ENCODE peak calls at places on chromosome 1, in six cellular contexts. W is ovary, D is heart left ventricle, G is mammary epithelial cell, V is iPS DF 6.9, Q is left ventricle myocardium inferior. Z is an unnamed sample. For H3K4me1 and H3K36me3, the result is how much of the 10 kb centered on the place peaks cover.

GRCh38 chr1:62799688-62800087 is 15.8 kb downstream of the ATG4C start:
- DNase-seq in W (no peak), D (no peak), G (no peak), V (no peak), Q (no peak), Z (no peak)

GRCh38 chr1:3558036-3558726 is 53.1 kb downstream of the MEGF6 start:
- DNase-seq in W (no peak), D (no peak), G (no peak), V (no peak), Q (no peak), Z (no peak)

GRCh38 chr1:212431656-212432055 is 1.1 kb upstream of the NENF start:
- DNase-seq in W (no peak), D (no peak), G (no peak), V (no peak), Q (no peak), Z (no peak)

GRCh38 chr1:6108937-6109636 is 63.4 kb downstream of the KCNAB2 start:
- DNase-seq in W (peak), D (no peak), G (peak), V (no peak), Q (no peak), Z (peak)

GRCh38 chr1:29875557-29876028 is 639.3 kb downstream of the PTPRU start:
- DNase-seq in W (no peak), D (peak), G (peak), V (no peak), Q (no peak), Z (no peak)

GRCh38 chr1:32701951-32702598 is 495 bp downstream of the SYNC start:
- DNase-seq in W (peak), D (peak), G (no peak), V (no peak), Q (peak), Z (peak)

GRCh38 chr1:6961289-6961688 is 176.0 kb downstream of the CAMTA1 start:
- DNase-seq in W (no peak), D (no peak), G (no peak), V (no peak), Q (no peak), Z (no peak)

GRCh38 chr1:207024202-207025143 is 8.1 kb downstream of the C1orf116 start:
- DNase-seq in W (no peak), D (peak), G (no peak), V (no peak), Q (no peak), Z (no peak)

GRCh38 chr1:220692436-220693228 is 2.5 kb downstream of the C1orf115 start:
- DNase-seq in W (no peak), D (no peak), G (no peak), V (no peak), Q (no peak), Z (no peak)

GRCh38 chr1:23450894-23451293 is 26.3 kb upstream of the TCEA3 start:
- DNase-seq in W (peak), D (no peak), G (no peak), V (no peak), Q (no peak), Z (no peak)

GRCh38 chr1:29579821-29580425 is 343.6 kb downstream of the PTPRU start:
- DNase-seq in W (no peak), D (no peak), G (peak), V (no peak), Q (no peak), Z (no peak)

GRCh38 chr1:33378524-33378923 is 52.4 kb downstream of the PHC2 start:
- DNase-seq in W (no peak), D (no peak), G (no peak), V (no peak), Q (no peak), Z (no peak)

GRCh38 chr1:18511469-18511997 is 30.8 kb downstream of the KLHDC7A start:
- DNase-seq in W (no peak), D (no peak), G (no peak), V (no peak), Q (no peak), Z (no peak)

GRCh38 chr1:151510957-151511635 is at the start of gene CGN:
- DNase-seq in W (peak), D (peak), G (peak), V (peak), Q (peak), Z (peak)

GRCh38 chr1:169109561-169110134 is 3.2 kb downstream of the ATP1B1 start:
- DNase-seq in W (peak), D (peak), G (peak), V (no peak), Q (peak), Z (no peak)

GRCh38 chr1:8416857-8417256 is 98.9 kb downstream of the SLC45A1 start:
- DNase-seq in W (no peak), D (no peak), G (no peak), V (no peak), Q (no peak), Z (no peak)
- H3K4me1 ChIP-seq in W (under half), D (half or more), G (under half), V (under half), Q (half or more), Z (under half)

DNA sequence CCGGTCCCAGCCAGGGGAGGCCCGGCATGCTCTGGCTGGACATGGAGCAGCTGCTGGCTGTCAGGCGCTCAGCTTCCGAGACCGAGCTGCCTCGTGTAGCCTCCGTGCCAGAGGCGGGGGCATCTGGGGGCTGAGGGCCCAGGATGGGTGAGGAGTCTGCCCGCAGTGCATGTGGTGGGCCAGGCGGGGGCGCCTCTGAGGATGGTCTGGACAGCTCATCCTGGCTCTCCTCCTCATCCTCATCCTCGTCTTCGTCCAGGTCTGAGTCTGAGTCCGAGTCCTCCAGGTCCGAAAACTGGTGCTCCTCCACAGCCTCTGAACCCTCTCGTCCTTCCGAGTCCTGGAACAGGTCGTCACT is 28.9 kb upstream of the EDN2 start:
- DNase-seq in W (no peak), D (no peak), G (no peak), V (no peak), Q (no peak), Z (no peak)
- H3K27ac ChIP-seq in W (no peak), D (no peak), G (no peak), V (no peak), Q (no peak), Z (no peak)

DNA sequence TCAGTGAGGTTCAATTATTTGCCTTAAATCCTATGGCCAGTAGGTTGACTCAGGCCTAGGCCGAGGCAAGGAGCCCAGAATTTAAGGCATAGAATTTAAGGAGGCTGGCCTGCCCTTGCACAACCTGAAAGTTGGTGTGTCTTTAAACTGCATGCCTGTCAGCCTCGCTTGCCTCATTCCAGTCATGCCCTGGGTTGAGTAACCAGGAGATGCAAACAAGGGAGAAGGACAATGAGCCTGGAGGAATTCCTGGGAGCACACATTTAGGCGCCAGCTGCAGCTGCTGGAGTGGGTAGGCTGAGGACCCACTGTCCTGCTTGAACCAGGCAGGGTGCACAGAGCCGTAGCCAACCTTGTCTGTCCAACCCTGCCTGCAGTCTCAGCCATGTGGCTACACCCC is 11.7 kb downstream of the CD2 start:
- DNase-seq in W (no peak), D (no peak), G (peak), V (no peak), Q (no peak), Z (no peak)
- H3K36me3 ChIP-seq in W (under half), D (under half), G (under half), V (under half), Q (under half), Z (under half)

GRCh38 chr1:156493749-156494148 is 6.8 kb downstream of the MEF2D start:
- DNase-seq in W (no peak), D (no peak), G (no peak), V (no peak), Q (no peak), Z (no peak)
- H3K4me1 ChIP-seq in W (half or more), D (half or more), G (under half), V (under half), Q (half or more), Z (under half)

GRCh38 chr1:93874025-93874651 is 4.9 kb downstream of the DNTTIP2 start:
- DNase-seq in W (no peak), D (no peak), G (peak), V (no peak), Q (no peak), Z (no peak)

GRCh38 chr1:93865253-93865652 is 13.8 kb downstream of the DNTTIP2 start:
- DNase-seq in W (no peak), D (no peak), G (no peak), V (no peak), Q (no peak), Z (no peak)

GRCh38 chr1:93871356-93871755 is 7.7 kb downstream of the DNTTIP2 start:
- DNase-seq in W (no peak), D (no peak), G (peak), V (no peak), Q (no peak), Z (no peak)

GRCh38 chr1:93864175-93864574 is 14.8 kb downstream of the DNTTIP2 start:
- DNase-seq in W (no peak), D (no peak), G (no peak), V (no peak), Q (no peak), Z (no peak)

GRCh38 chr1:93869653-93870052 is 9.4 kb downstream of the DNTTIP2 start:
- DNase-seq in W (no peak), D (no peak), G (no peak), V (no peak), Q (no peak), Z (no peak)
- H3K27ac ChIP-seq in W (no peak), D (no peak), G (no peak), V (no peak), Q (no peak), Z (no peak)

DNA sequence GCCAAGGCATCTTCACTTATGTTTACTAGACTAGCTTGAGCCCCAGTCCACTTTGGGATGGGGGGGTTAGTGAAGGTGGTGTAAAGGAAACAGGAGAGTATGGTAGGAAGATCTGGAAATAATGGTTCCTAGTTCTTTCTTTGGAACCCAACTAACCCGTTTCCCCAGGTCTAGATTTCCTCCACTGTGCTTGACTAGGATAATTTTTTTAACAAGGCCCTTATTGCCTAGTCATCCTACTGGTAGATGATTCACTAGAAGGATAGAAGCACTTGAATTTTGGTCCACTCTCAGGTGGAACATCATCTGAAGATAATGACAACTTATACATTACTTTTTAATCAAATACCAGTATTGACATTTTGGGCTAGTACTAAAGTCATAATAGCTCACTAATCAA is 45.9 kb upstream of the MYOCOS start:
- DNase-seq in W (no peak), D (no peak), G (no peak), V (no peak), Q (no peak), Z (no peak)
- H3K36me3 ChIP-seq in W (under half), D (half or more), G (half or more), V (under half), Q (half or more), Z (under half)

GRCh38 chr1:39396671-39397070 is 94.8 kb upstream of the BMP8A start:
- DNase-seq in W (no peak), D (no peak), G (no peak), V (no peak), Q (no peak), Z (no peak)

GRCh38 chr1:39394598-39394997 is 96.8 kb upstream of the BMP8A start:
- DNase-seq in W (no peak), D (no peak), G (peak), V (no peak), Q (no peak), Z (no peak)

GRCh38 chr1:39395357-39395831 is 96.0 kb upstream of the BMP8A start:
- DNase-seq in W (no peak), D (no peak), G (peak), V (no peak), Q (no peak), Z (no peak)

GRCh38 chr1:39397487-39397886 is 93.9 kb upstream of the BMP8A start:
- DNase-seq in W (no peak), D (no peak), G (no peak), V (no peak), Q (no peak), Z (no peak)

GRCh38 chr1:39398278-39399010 is 93.0 kb upstream of the BMP8A start:
- DNase-seq in W (no peak), D (peak), G (peak), V (no peak), Q (peak), Z (peak)
- H3K4me1 ChIP-seq in W (under half), D (half or more), G (half or more), V (under half), Q (half or more), Z (under half)

GRCh38 chr1:226984521-226985238 is 44.6 kb downstream of the COQ8A start:
- DNase-seq in W (no peak), D (peak), G (no peak), V (no peak), Q (peak), Z (no peak)
- H3K27ac ChIP-seq in W (peak), D (peak), G (no peak), V (no peak), Q (peak), Z (no peak)

DNA sequence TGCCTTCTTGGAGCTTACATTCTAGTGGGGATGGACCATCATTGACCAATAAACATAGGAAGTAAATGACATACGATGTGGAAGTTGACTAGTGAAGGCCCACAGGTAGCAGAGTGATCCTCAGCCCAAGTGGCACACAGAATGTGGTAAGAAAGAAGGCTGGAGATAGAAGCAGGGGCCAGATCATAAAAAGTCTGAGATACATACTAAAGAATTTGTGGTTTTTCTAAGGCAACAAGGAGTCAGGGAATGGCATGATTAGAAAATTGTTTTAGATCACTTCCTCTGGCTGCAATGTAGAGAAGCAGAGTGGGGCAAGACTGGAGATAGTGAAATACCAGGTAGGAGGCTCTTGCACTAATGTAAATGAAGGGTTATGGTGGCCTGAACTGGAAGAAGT is 154.0 kb downstream of the VPS13D start:
- DNase-seq in W (no peak), D (no peak), G (peak), V (no peak), Q (no peak), Z (no peak)
- H3K36me3 ChIP-seq in W (under half), D (half or more), G (under half), V (under half), Q (half or more), Z (under half)

GRCh38 chr1:83511327-83511726 is 487.6 kb downstream of the TTLL7 start:
- DNase-seq in W (no peak), D (no peak), G (no peak), V (no peak), Q (no peak), Z (no peak)

GRCh38 chr1:83508485-83509151 is 490.3 kb downstream of the TTLL7 start:
- DNase-seq in W (no peak), D (peak), G (no peak), V (no peak), Q (no peak), Z (peak)

GRCh38 chr1:83512371-83513004 is 486.4 kb downstream of the TTLL7 start:
- DNase-seq in W (no peak), D (no peak), G (no peak), V (no peak), Q (no peak), Z (no peak)

GRCh38 chr1:83505148-83505547 is 493.8 kb downstream of the TTLL7 start:
- DNase-seq in W (no peak), D (no peak), G (no peak), V (no peak), Q (no peak), Z (no peak)

GRCh38 chr1:83509229-83509870 is 489.6 kb downstream of the TTLL7 start:
- DNase-seq in W (no peak), D (no peak), G (no peak), V (no peak), Q (no peak), Z (no peak)
- H3K4me1 ChIP-seq in W (under half), D (under half), G (under half), V (under half), Q (half or more), Z (under half)

Z was measured in aorta.